ENCODE peak calls at places on chromosomes 6 and 20, in eight cellular contexts. Q is amygdala; U is GM18507; S is neural progenitor cell; G is NCI-H2081; H is activated T-helper 1 cell treated with anti-CD3 and anti-CD28 coated beads, Interleukin-2, amount 50 U/mL, for 16 hours; P is ELF-1; N is activated T-cell treated with anti-CD3 and anti-CD28 coated beads, Interleukin-2, amount 50 U/mL, for 72 hours. Y is an unnamed sample.

GRCh38 chr6:100388868-100389519 is 75.7 kb downstream of the SIM1 start:
- DNase-seq in U (no peak), P (no peak), N (no peak), H (no peak), Q (no peak), S (no peak), G (no peak), Y (no peak)

GRCh38 chr6:15090145-15090579 is 155.7 kb upstream of the JARID2 start:
- DNase-seq in Q (no peak), U (no peak), G (no peak), N (no peak), H (no peak), S (peak; percentile 23), P (no peak), Y (no peak)

GRCh38 chr6:65706436-65706835 is 590 bp downstream of the EYS start:
- DNase-seq in G (no peak), U (no peak), H (no peak), Q (no peak), S (no peak), P (no peak), N (no peak), Y (no peak)

GRCh38 chr20:58449703-58450138 is 60.7 kb downstream of the VAPB start:
- DNase-seq in G (no peak), H (no peak), U (no peak), P (no peak), Q (no peak), S (no peak), N (no peak), Y (no peak)

GRCh38 chr6:5498579-5498899 is 237.2 kb downstream of the FARS2 start:
- DNase-seq in N (no peak), Q (no peak), H (no peak), P (no peak), S (no peak), G (no peak), U (no peak), Y (no peak)

GRCh38 chr6:148807784-148808183 is 61.0 kb downstream of the UST start:
- DNase-seq in H (no peak), U (no peak), P (no peak), S (no peak), Q (no peak), G (no peak), N (no peak), Y (no peak)

GRCh38 chr6:30192076-30192475 is 21.1 kb downstream of the TRIM26 start:
- DNase-seq in H (no peak), Q (no peak), P (no peak), U (no peak), N (no peak), S (no peak), G (no peak), Y (no peak)

GRCh38 chr6:141988954-141989705 is 143.6 kb upstream of the GJE1 start:
- DNase-seq in P (peak; percentile 63), N (peak; percentile 35), S (peak; percentile 79), H (no peak), Q (no peak), U (no peak), G (peak; percentile 13), Y (no peak)

GRCh38 chr20:53660947-53661381 is 67.3 kb upstream of the ZNF217 start:
- DNase-seq in H (no peak), G (no peak), Q (no peak), S (no peak), U (no peak), N (peak; percentile 23), P (peak; percentile 15), Y (no peak)

GRCh38 chr6:7532232-7532631 is 9.2 kb upstream of the DSP start:
- DNase-seq in Q (no peak), S (no peak), N (no peak), U (no peak), H (no peak), G (no peak), P (peak; percentile 73), Y (no peak)

GRCh38 chr6:139044250-139044649 is 15.7 kb downstream of the ABRACL start:
- DNase-seq in Q (no peak), G (no peak), S (no peak), N (no peak), P (no peak), U (no peak), H (no peak), Y (no peak)

GRCh38 chr20:40588891-40589290 is 100.1 kb downstream of the MAFB start:
- DNase-seq in Q (no peak), N (no peak), G (no peak), U (no peak), P (no peak), S (no peak), H (no peak), Y (no peak)

GRCh38 chr6:111725446-111726112 is 119.9 kb upstream of the TRAF3IP2 start:
- DNase-seq in U (no peak), S (no peak), N (no peak), Q (no peak), P (no peak), H (no peak), G (no peak), Y (peak; percentile 66)

GRCh38 chr6:109087661-109088264 is 6.9 kb downstream of the SESN1 start:
- DNase-seq in U (no peak), N (no peak), S (no peak), Q (no peak), G (peak; percentile 20), H (no peak), P (no peak), Y (peak; percentile 17)

GRCh38 chr6:13175759-13176158 is 152.6 kb downstream of the TBC1D7 start:
- DNase-seq in U (no peak), G (no peak), P (no peak), H (no peak), Q (no peak), S (no peak), N (no peak), Y (no peak)

GRCh38 chr20:33866398-33867079 is 55.4 kb downstream of the CHMP4B start:
- DNase-seq in H (no peak), Q (no peak), U (no peak), N (no peak), S (no peak), P (peak; percentile 20), G (no peak), Y (no peak)

GRCh38 chr6:150263765-150264415 is 104.9 kb upstream of the IYD start:
- DNase-seq in Q (no peak), U (no peak), S (no peak), P (no peak), N (peak; percentile 40), H (no peak), G (no peak), Y (no peak)

GRCh38 chr20:22411568-22412450 is 172.6 kb downstream of the FOXA2 start:
- DNase-seq in U (no peak), G (no peak), N (no peak), S (no peak), Q (no peak), H (no peak), P (no peak), Y (no peak)

GRCh38 chr20:60484316-60484715 is 526.1 kb downstream of the CDH26 start:
- DNase-seq in H (no peak), U (no peak), S (no peak), N (no peak), Q (no peak), G (no peak), P (no peak), Y (no peak)

GRCh38 chr6:41236276-41236675 is 8.1 kb downstream of the TREML4 start:
- DNase-seq in H (no peak), N (no peak), G (no peak), Q (no peak), P (no peak), S (no peak), U (no peak), Y (no peak)

GRCh38 chr6:37205189-37205996 is 35.4 kb downstream of the PIM1 start:
- DNase-seq in G (no peak), U (no peak), H (no peak), S (no peak), N (no peak), Q (no peak), P (no peak), Y (no peak)

GRCh38 chr6:108921547-108922331 is 73.5 kb downstream of the ARMC2 start:
- DNase-seq in P (no peak), U (no peak), G (no peak), Q (no peak), H (no peak), N (peak; percentile 64), S (no peak), Y (no peak)

GRCh38 chr6:162442675-162443074 is 284.9 kb downstream of the PRKN start:
- DNase-seq in G (no peak), H (no peak), P (peak; percentile 72), N (no peak), S (peak; percentile 80), Q (peak; percentile 21), U (no peak), Y (peak; percentile 35)

GRCh38 chr6:129643968-129644367 is 66.0 kb downstream of the ARHGAP18 start:
- DNase-seq in G (no peak), N (no peak), P (no peak), Q (no peak), H (no peak), U (no peak), S (no peak), Y (no peak)

GRCh38 chr20:52179331-52180166 is 12.0 kb downstream of the ZFP64 start:
- DNase-seq in U (peak; percentile 63), Q (no peak), S (no peak), N (peak; percentile 41), H (no peak), G (no peak), P (no peak), Y (no peak)

GRCh38 chr6:118198746-118199145 is 291.7 kb downstream of the SLC35F1 start:
- DNase-seq in S (no peak), Q (no peak), H (no peak), N (no peak), U (no peak), P (no peak), G (no peak), Y (no peak)

GRCh38 chr6:31620586-31621319 is at the start of gene PRRC2A:
- DNase-seq in N (peak; percentile 97), P (peak; percentile 78), S (peak; percentile 90), H (no peak), Q (peak; percentile 42), G (peak; percentile 79), U (peak; percentile 91), Y (no peak)

GRCh38 chr20:8782804-8783203 is 286.1 kb upstream of the PLCB4 start:
- DNase-seq in S (no peak), Q (no peak), H (no peak), N (no peak), G (no peak), P (no peak), U (no peak), Y (no peak)

GRCh38 chr6:132133734-132134490 is 182.7 kb upstream of the CCN2 start:
- DNase-seq in S (no peak), G (no peak), H (no peak), Q (no peak), U (no peak), N (no peak), P (no peak), Y (no peak)

GRCh38 chr20:1265226-1265915 is 723 bp upstream of the SNPH start:
- DNase-seq in G (no peak), S (no peak), N (no peak), P (no peak), U (no peak), Q (no peak), H (no peak), Y (no peak)

GRCh38 chr20:45354423-45355208 is 6.4 kb upstream of the SDC4 start:
- DNase-seq in Q (no peak), H (no peak), G (no peak), P (no peak), N (no peak), U (no peak), S (no peak), Y (no peak)

GRCh38 chr6:90249458-90249857 is 47.2 kb downstream of the BACH2 start:
- DNase-seq in H (no peak), N (no peak), U (no peak), P (no peak), G (no peak), S (no peak), Q (no peak), Y (no peak)